ENCODE peak calls at places on chromosomes 3 and 15, in seven cellular contexts. One of them, this sample, is unnamed.
A peak's percentile ranks its signal among the peaks of the same experiment; 100 is the strongest.

GRCh38 chr3:61631108-61631769 is 69.9 kb downstream of the PTPRG start:
- DNase-seq in HCT116: no peak
- DNase-seq in IMR-90: no peak
- DNase-seq in K562: no peak
- DNase-seq in H1: no peak
- DNase-seq in GM12878: no peak
- DNase-seq in HepG2: no peak
- DNase-seq in this sample: no peak

GRCh38 chr15:92074646-92075045 is 221.1 kb downstream of the SLCO3A1 start:
- DNase-seq in H1: no peak
- DNase-seq in HepG2: no peak
- DNase-seq in IMR-90: peak; percentile 44
- DNase-seq in HCT116: no peak
- DNase-seq in GM12878: no peak
- DNase-seq in K562: no peak
- DNase-seq in this sample: no peak

GRCh38 chr3:171566803-171567422 is 106.7 kb upstream of the TNIK start:
- DNase-seq in IMR-90: peak; percentile 46
- DNase-seq in HepG2: peak; percentile 41
- DNase-seq in HCT116: peak; percentile 28
- DNase-seq in GM12878: peak; percentile 42
- DNase-seq in K562: peak; percentile 63
- DNase-seq in H1: no peak
- DNase-seq in this sample: peak; percentile 29

GRCh38 chr15:74792227-74793016 is 10.5 kb downstream of the CSK start:
- DNase-seq in IMR-90: no peak
- DNase-seq in HepG2: no peak
- DNase-seq in HCT116: no peak
- DNase-seq in H1: no peak
- DNase-seq in GM12878: no peak
- DNase-seq in K562: no peak
- DNase-seq in this sample: no peak

GRCh38 chr3:193330500-193331204 is 47.9 kb downstream of the ATP13A5 start:
- DNase-seq in GM12878: no peak
- DNase-seq in IMR-90: no peak
- DNase-seq in K562: no peak
- DNase-seq in HCT116: no peak
- DNase-seq in H1: no peak
- DNase-seq in HepG2: no peak
- DNase-seq in this sample: no peak

GRCh38 chr3:70606018-70606417 is 293.6 kb upstream of the MDFIC2 start:
- DNase-seq in K562: no peak
- DNase-seq in HepG2: no peak
- DNase-seq in H1: no peak
- DNase-seq in IMR-90: no peak
- DNase-seq in GM12878: no peak
- DNase-seq in HCT116: no peak
- DNase-seq in this sample: no peak

GRCh38 chr3:188350956-188351355 is 197.0 kb downstream of the LPP start:
- DNase-seq in GM12878: no peak
- DNase-seq in H1: no peak
- DNase-seq in IMR-90: no peak
- DNase-seq in HCT116: no peak
- DNase-seq in HepG2: no peak
- DNase-seq in K562: no peak
- DNase-seq in this sample: no peak

GRCh38 chr3:14836049-14836468 is 17.3 kb downstream of the FGD5 start:
- DNase-seq in HepG2: no peak
- DNase-seq in GM12878: no peak
- DNase-seq in HCT116: no peak
- DNase-seq in H1: no peak
- DNase-seq in IMR-90: no peak
- DNase-seq in K562: peak; percentile 95
- DNase-seq in this sample: no peak

GRCh38 chr3:183008799-183009198 is 28.5 kb upstream of the DCUN1D1 start:
- DNase-seq in K562: no peak
- DNase-seq in HepG2: no peak
- DNase-seq in H1: no peak
- DNase-seq in HCT116: no peak
- DNase-seq in IMR-90: peak; percentile 66
- DNase-seq in GM12878: no peak
- DNase-seq in this sample: no peak

GRCh38 chr15:67927501-67928156 is 87.8 kb upstream of the RNU6-1 start:
- DNase-seq in K562: peak; percentile 49
- DNase-seq in IMR-90: peak; percentile 97
- DNase-seq in HepG2: no peak
- DNase-seq in HCT116: no peak
- DNase-seq in H1: no peak
- DNase-seq in GM12878: no peak
- DNase-seq in this sample: no peak

GRCh38 chr15:65639509-65639908 is 17.8 kb downstream of the SLC24A1 start:
- DNase-seq in H1: no peak
- DNase-seq in K562: no peak
- DNase-seq in HCT116: no peak
- DNase-seq in GM12878: no peak
- DNase-seq in IMR-90: no peak
- DNase-seq in HepG2: no peak
- DNase-seq in this sample: no peak

GRCh38 chr15:90481023-90481422 is 48.7 kb upstream of the CRTC3 start:
- DNase-seq in K562: no peak
- DNase-seq in HCT116: no peak
- DNase-seq in GM12878: no peak
- DNase-seq in HepG2: no peak
- DNase-seq in IMR-90: no peak
- DNase-seq in H1: no peak
- DNase-seq in this sample: no peak

GRCh38 chr3:123791417-123791816 is 92.7 kb downstream of the MYLK start:
- DNase-seq in GM12878: no peak
- DNase-seq in K562: no peak
- DNase-seq in HepG2: no peak
- DNase-seq in HCT116: no peak
- DNase-seq in IMR-90: peak; percentile 93
- DNase-seq in H1: peak; percentile 26
- DNase-seq in this sample: no peak

GRCh38 chr15:83318861-83319415 is 34.5 kb upstream of the BNC1 start:
- DNase-seq in IMR-90: no peak
- DNase-seq in HCT116: no peak
- DNase-seq in H1: no peak
- DNase-seq in HepG2: no peak
- DNase-seq in K562: no peak
- DNase-seq in GM12878: no peak
- DNase-seq in this sample: no peak

GRCh38 chr15:101204744-101205535 is 46.9 kb downstream of the CHSY1 start:
- DNase-seq in H1: no peak
- DNase-seq in HepG2: no peak
- DNase-seq in K562: no peak
- DNase-seq in HCT116: no peak
- DNase-seq in GM12878: no peak
- DNase-seq in IMR-90: peak; percentile 61
- DNase-seq in this sample: no peak

GRCh38 chr15:31867536-31868442 is 162.5 kb upstream of the CHRNA7 start:
- DNase-seq in GM12878: peak; percentile 11
- DNase-seq in K562: peak; percentile 69
- DNase-seq in HepG2: peak; percentile 20
- DNase-seq in IMR-90: peak; percentile 38
- DNase-seq in HCT116: peak; percentile 46
- DNase-seq in H1: peak; percentile 79
- DNase-seq in this sample: peak; percentile 55

GRCh38 chr15:47870956-47871625 is 153.8 kb downstream of the SEMA6D start:
- DNase-seq in K562: no peak
- DNase-seq in HCT116: no peak
- DNase-seq in GM12878: no peak
- DNase-seq in IMR-90: peak; percentile 38
- DNase-seq in H1: no peak
- DNase-seq in HepG2: no peak
- DNase-seq in this sample: no peak

GRCh38 chr15:27844018-27844666 is 255.0 kb downstream of the OCA2 start:
- DNase-seq in GM12878: no peak
- DNase-seq in HCT116: no peak
- DNase-seq in H1: peak; percentile 43
- DNase-seq in HepG2: no peak
- DNase-seq in K562: no peak
- DNase-seq in IMR-90: peak; percentile 82
- DNase-seq in this sample: peak; percentile 16

GRCh38 chr3:116930786-116931185 is 221.2 kb downstream of the TUSC7 start:
- DNase-seq in HCT116: no peak
- DNase-seq in GM12878: no peak
- DNase-seq in HepG2: no peak
- DNase-seq in IMR-90: peak; percentile 28
- DNase-seq in H1: no peak
- DNase-seq in K562: no peak
- DNase-seq in this sample: no peak

GRCh38 chr15:74396445-74397238 is 29.2 kb upstream of the CYP11A1 start:
- DNase-seq in GM12878: peak; percentile 93
- DNase-seq in HCT116: peak; percentile 89
- DNase-seq in HepG2: peak; percentile 84
- DNase-seq in H1: no peak
- DNase-seq in K562: no peak
- DNase-seq in IMR-90: peak; percentile 89
- DNase-seq in this sample: peak; percentile 69

GRCh38 chr3:188643736-188644135 is 489.8 kb downstream of the LPP start:
- DNase-seq in HepG2: no peak
- DNase-seq in K562: no peak
- DNase-seq in HCT116: no peak
- DNase-seq in IMR-90: no peak
- DNase-seq in H1: no peak
- DNase-seq in GM12878: no peak
- DNase-seq in this sample: no peak

GRCh38 chr3:880371-880770 is 212.5 kb upstream of the CNTN6 start:
- DNase-seq in HepG2: no peak
- DNase-seq in HCT116: no peak
- DNase-seq in K562: no peak
- DNase-seq in IMR-90: no peak
- DNase-seq in GM12878: no peak
- DNase-seq in H1: no peak
- DNase-seq in this sample: no peak

GRCh38 chr3:877001-877400 is 215.8 kb upstream of the CNTN6 start:
- DNase-seq in HepG2: no peak
- DNase-seq in HCT116: no peak
- DNase-seq in K562: no peak
- DNase-seq in GM12878: no peak
- DNase-seq in H1: no peak
- DNase-seq in IMR-90: no peak
- DNase-seq in this sample: no peak

GRCh38 chr3:882526-882925 is 210.3 kb upstream of the CNTN6 start:
- DNase-seq in K562: no peak
- DNase-seq in GM12878: no peak
- DNase-seq in IMR-90: no peak
- DNase-seq in HepG2: no peak
- DNase-seq in HCT116: no peak
- DNase-seq in H1: no peak
- DNase-seq in this sample: no peak
- TF ChIP-seq CEBPB in K562: no peak
- TF ChIP-seq CEBPB in GM12878: no peak
- TF ChIP-seq CEBPB in IMR-90: no peak
- TF ChIP-seq CEBPB in HepG2: no peak
- TF ChIP-seq CEBPB in HCT116: no peak
- TF ChIP-seq CEBPB in H1: no peak
- TF ChIP-seq CEBPB in this sample: no peak

DNA sequence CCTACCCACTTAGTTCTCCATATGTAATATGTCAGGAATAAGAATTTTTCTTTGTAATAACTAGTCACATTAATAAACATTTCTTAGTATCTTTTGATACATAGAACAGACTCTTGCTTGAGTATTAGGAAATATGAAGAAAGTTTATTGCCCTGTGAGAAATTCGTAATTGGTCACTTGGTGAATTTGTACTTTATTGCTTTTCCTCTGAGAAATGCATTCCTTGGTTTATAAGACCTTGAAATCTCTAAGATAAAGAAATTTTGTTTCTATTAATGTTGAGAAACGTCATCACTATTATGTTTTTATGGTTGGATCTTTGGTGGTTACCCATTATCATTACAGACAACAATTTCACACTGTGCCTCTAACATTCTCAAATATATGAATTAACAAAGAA is 652.0 kb upstream of the NECTIN3 start:
- DNase-seq in H1: no peak
- DNase-seq in K562: no peak
- DNase-seq in HepG2: no peak
- DNase-seq in IMR-90: no peak
- DNase-seq in HCT116: no peak
- DNase-seq in GM12878: no peak
- DNase-seq in this sample: no peak
- TF ChIP-seq CEBPB in H1: no peak
- TF ChIP-seq CEBPB in K562: no peak
- TF ChIP-seq CEBPB in HepG2: no peak
- TF ChIP-seq CEBPB in IMR-90: no peak
- TF ChIP-seq CEBPB in HCT116: no peak
- TF ChIP-seq CEBPB in GM12878: no peak
- TF ChIP-seq CEBPB in this sample: no peak

GRCh38 chr3:105367406-105368213 is 901 bp downstream of the ALCAM start:
- DNase-seq in K562: no peak
- DNase-seq in HepG2: peak; percentile 47
- DNase-seq in HCT116: no peak
- DNase-seq in IMR-90: peak; percentile 70
- DNase-seq in H1: peak; percentile 71
- DNase-seq in GM12878: peak; percentile 82
- DNase-seq in this sample: peak; percentile 65

GRCh38 chr3:105368575-105369500 is 2.1 kb downstream of the ALCAM start:
- DNase-seq in GM12878: peak; percentile 69
- DNase-seq in K562: no peak
- DNase-seq in H1: peak; percentile 53
- DNase-seq in IMR-90: peak; percentile 59
- DNase-seq in HCT116: peak; percentile 75
- DNase-seq in HepG2: peak; percentile 60
- DNase-seq in this sample: peak; percentile 69

GRCh38 chr3:105366302-105367062 is at the start of gene ALCAM:
- DNase-seq in K562: peak; percentile 22
- DNase-seq in HCT116: peak; percentile 97
- DNase-seq in HepG2: peak; percentile 87
- DNase-seq in GM12878: peak; percentile 77
- DNase-seq in IMR-90: peak; percentile 99
- DNase-seq in H1: peak; percentile 90
- DNase-seq in this sample: peak; percentile 82

GRCh38 chr3:105365536-105366301 is 990 bp upstream of the ALCAM start:
- DNase-seq in H1: no peak
- DNase-seq in K562: no peak
- DNase-seq in GM12878: no peak
- DNase-seq in IMR-90: peak; percentile 67
- DNase-seq in HCT116: no peak
- DNase-seq in HepG2: no peak
- DNase-seq in this sample: peak; percentile 50

DNA sequence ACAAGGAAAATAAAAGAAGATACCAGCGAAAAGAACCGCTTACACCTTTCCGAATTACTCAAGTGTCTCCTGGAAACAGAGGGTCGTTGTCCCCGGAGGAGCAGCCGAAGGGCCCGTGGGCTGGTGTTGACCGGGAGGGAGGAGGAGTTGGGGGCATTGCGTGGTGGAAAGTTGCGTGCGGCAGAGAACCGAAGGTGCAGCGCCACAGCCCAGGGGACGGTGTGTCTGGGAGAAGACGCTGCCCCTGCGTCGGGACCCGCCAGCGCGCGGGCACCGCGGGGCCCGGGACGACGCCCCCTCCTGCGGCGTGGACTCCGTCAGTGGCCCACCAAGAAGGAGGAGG is 325 bp downstream of the ALCAM start:
- DNase-seq in HCT116: no peak
- DNase-seq in HepG2: no peak
- DNase-seq in H1: no peak
- DNase-seq in IMR-90: no peak
- DNase-seq in K562: no peak
- DNase-seq in GM12878: no peak
- DNase-seq in this sample: peak; percentile 18
- TF ChIP-seq CEBPB in HCT116: no peak
- TF ChIP-seq CEBPB in HepG2: no peak
- TF ChIP-seq CEBPB in H1: no peak
- TF ChIP-seq CEBPB in IMR-90: no peak
- TF ChIP-seq CEBPB in K562: no peak
- TF ChIP-seq CEBPB in GM12878: no peak
- TF ChIP-seq CEBPB in this sample: no peak

GRCh38 chr3:20225769-20226168 is 39.8 kb upstream of the SGO1 start:
- DNase-seq in IMR-90: peak; percentile 3
- DNase-seq in GM12878: no peak
- DNase-seq in K562: peak; percentile 70
- DNase-seq in HCT116: peak; percentile 40
- DNase-seq in H1: no peak
- DNase-seq in HepG2: peak; percentile 56
- DNase-seq in this sample: peak; percentile 12
- TF ChIP-seq CEBPB in IMR-90: no peak
- TF ChIP-seq CEBPB in GM12878: no peak
- TF ChIP-seq CEBPB in K562: no peak
- TF ChIP-seq CEBPB in HCT116: no peak
- TF ChIP-seq CEBPB in H1: no peak
- TF ChIP-seq CEBPB in HepG2: no peak
- TF ChIP-seq CEBPB in this sample: no peak

This sample was measured in A549.